ENCODE peak calls at places on chromosomes 7 and 10, in eight cellular contexts. One of them, this sample, is unnamed.

GRCh38 chr10:91347529-91347928 is 62.6 kb upstream of the HECTD2 start:
- DNase-seq in WTC11: no peak
- DNase-seq in RWPE1: no peak
- DNase-seq in adrenal gland: no peak
- DNase-seq in cardiac fibroblast: peak; percentile 58
- DNase-seq in neural crest cell: no peak
- DNase-seq in GM10248: no peak
- DNase-seq in IMR-90: peak; percentile 25
- DNase-seq in this sample: no peak

GRCh38 chr7:52838981-52839411 is 196.4 kb upstream of the POM121L12 start:
- DNase-seq in adrenal gland: no peak
- DNase-seq in GM10248: no peak
- DNase-seq in IMR-90: no peak
- DNase-seq in RWPE1: peak; percentile 3
- DNase-seq in neural crest cell: no peak
- DNase-seq in WTC11: no peak
- DNase-seq in cardiac fibroblast: peak; percentile 0
- DNase-seq in this sample: no peak

GRCh38 chr10:110577056-110577455 is 9.6 kb downstream of the SMC3 start:
- DNase-seq in RWPE1: no peak
- DNase-seq in neural crest cell: no peak
- DNase-seq in adrenal gland: no peak
- DNase-seq in IMR-90: peak; percentile 79
- DNase-seq in WTC11: no peak
- DNase-seq in GM10248: no peak
- DNase-seq in cardiac fibroblast: peak; percentile 68
- DNase-seq in this sample: no peak

GRCh38 chr10:95260397-95260881 is 30.4 kb downstream of the PDLIM1 start:
- DNase-seq in RWPE1: peak; percentile 67
- DNase-seq in IMR-90: peak; percentile 94
- DNase-seq in WTC11: no peak
- DNase-seq in cardiac fibroblast: peak; percentile 97
- DNase-seq in GM10248: peak; percentile 38
- DNase-seq in adrenal gland: no peak
- DNase-seq in neural crest cell: no peak
- DNase-seq in this sample: no peak

GRCh38 chr7:46859963-46860475 is 721.9 kb downstream of the TNS3 start:
- DNase-seq in GM10248: no peak
- DNase-seq in neural crest cell: no peak
- DNase-seq in WTC11: no peak
- DNase-seq in IMR-90: peak; percentile 74
- DNase-seq in adrenal gland: peak; percentile 16
- DNase-seq in cardiac fibroblast: peak; percentile 74
- DNase-seq in RWPE1: peak; percentile 34
- DNase-seq in this sample: no peak

GRCh38 chr10:15809450-15809849 is 50.9 kb downstream of the MINDY3 start:
- DNase-seq in adrenal gland: no peak
- DNase-seq in WTC11: no peak
- DNase-seq in neural crest cell: no peak
- DNase-seq in GM10248: no peak
- DNase-seq in IMR-90: no peak
- DNase-seq in cardiac fibroblast: no peak
- DNase-seq in RWPE1: no peak
- DNase-seq in this sample: no peak

GRCh38 chr10:42475168-42476098 is 162.9 kb downstream of the ZNF33B start:
- DNase-seq in neural crest cell: no peak
- DNase-seq in RWPE1: peak; percentile 8
- DNase-seq in GM10248: no peak
- DNase-seq in IMR-90: peak; percentile 16
- DNase-seq in cardiac fibroblast: peak; percentile 53
- DNase-seq in WTC11: peak; percentile 16
- DNase-seq in adrenal gland: no peak
- DNase-seq in this sample: no peak

GRCh38 chr7:158085741-158086695 is 501.6 kb downstream of the PTPRN2 start:
- DNase-seq in cardiac fibroblast: no peak
- DNase-seq in IMR-90: no peak
- DNase-seq in neural crest cell: no peak
- DNase-seq in adrenal gland: no peak
- DNase-seq in GM10248: no peak
- DNase-seq in RWPE1: no peak
- DNase-seq in WTC11: no peak
- DNase-seq in this sample: no peak

GRCh38 chr7:6360841-6361240 is 86.9 kb downstream of the DAGLB start:
- DNase-seq in cardiac fibroblast: no peak
- DNase-seq in IMR-90: peak; percentile 10
- DNase-seq in adrenal gland: no peak
- DNase-seq in neural crest cell: no peak
- DNase-seq in WTC11: no peak
- DNase-seq in RWPE1: no peak
- DNase-seq in GM10248: no peak
- DNase-seq in this sample: no peak

GRCh38 chr7:85806321-85806720 is 619.5 kb upstream of the SEMA3D start:
- DNase-seq in cardiac fibroblast: no peak
- DNase-seq in IMR-90: no peak
- DNase-seq in WTC11: no peak
- DNase-seq in adrenal gland: no peak
- DNase-seq in neural crest cell: no peak
- DNase-seq in RWPE1: no peak
- DNase-seq in GM10248: no peak
- DNase-seq in this sample: no peak
- TF ChIP-seq CTCF in cardiac fibroblast: no peak
- TF ChIP-seq CTCF in IMR-90: no peak
- TF ChIP-seq CTCF in WTC11: no peak
- TF ChIP-seq CTCF in adrenal gland: no peak
- TF ChIP-seq CTCF in neural crest cell: no peak
- TF ChIP-seq CTCF in RWPE1: no peak
- TF ChIP-seq CTCF in GM10248: no peak
- TF ChIP-seq CTCF in this sample: no peak

DNA sequence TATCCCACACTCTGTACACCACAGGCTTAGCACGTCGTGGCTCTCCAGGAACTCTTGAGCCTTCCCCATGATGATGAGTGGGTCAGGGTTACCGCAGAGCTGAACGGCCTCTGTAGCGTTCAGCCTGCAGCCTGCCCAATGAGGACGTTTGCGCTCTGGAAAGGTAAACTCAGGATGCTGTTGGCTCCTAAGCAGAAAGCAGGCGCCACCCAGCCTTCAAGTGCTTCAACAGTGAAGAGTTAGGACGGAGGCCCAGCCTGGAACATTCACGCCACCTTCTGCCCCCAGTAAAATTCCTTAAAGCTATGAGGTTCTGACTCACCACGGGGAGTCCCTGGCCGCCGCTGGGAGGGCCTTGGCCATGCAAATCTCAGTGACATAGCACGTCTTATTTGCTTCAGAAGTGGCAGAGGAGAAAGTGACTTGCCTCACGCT is 161.5 kb upstream of the SH2B2 start:
- DNase-seq in neural crest cell: no peak
- DNase-seq in cardiac fibroblast: peak; percentile 92
- DNase-seq in GM10248: peak; percentile 69
- DNase-seq in RWPE1: peak; percentile 49
- DNase-seq in WTC11: peak; percentile 74
- DNase-seq in adrenal gland: peak; percentile 90
- DNase-seq in IMR-90: peak; percentile 93
- DNase-seq in this sample: peak; percentile 35
- TF ChIP-seq CTCF in neural crest cell: no peak
- TF ChIP-seq CTCF in cardiac fibroblast: no peak
- TF ChIP-seq CTCF in GM10248: peak; percentile 24
- TF ChIP-seq CTCF in RWPE1: no peak
- TF ChIP-seq CTCF in WTC11: no peak
- TF ChIP-seq CTCF in adrenal gland: peak; percentile 11
- TF ChIP-seq CTCF in IMR-90: peak; percentile 49
- TF ChIP-seq CTCF in this sample: no peak

DNA sequence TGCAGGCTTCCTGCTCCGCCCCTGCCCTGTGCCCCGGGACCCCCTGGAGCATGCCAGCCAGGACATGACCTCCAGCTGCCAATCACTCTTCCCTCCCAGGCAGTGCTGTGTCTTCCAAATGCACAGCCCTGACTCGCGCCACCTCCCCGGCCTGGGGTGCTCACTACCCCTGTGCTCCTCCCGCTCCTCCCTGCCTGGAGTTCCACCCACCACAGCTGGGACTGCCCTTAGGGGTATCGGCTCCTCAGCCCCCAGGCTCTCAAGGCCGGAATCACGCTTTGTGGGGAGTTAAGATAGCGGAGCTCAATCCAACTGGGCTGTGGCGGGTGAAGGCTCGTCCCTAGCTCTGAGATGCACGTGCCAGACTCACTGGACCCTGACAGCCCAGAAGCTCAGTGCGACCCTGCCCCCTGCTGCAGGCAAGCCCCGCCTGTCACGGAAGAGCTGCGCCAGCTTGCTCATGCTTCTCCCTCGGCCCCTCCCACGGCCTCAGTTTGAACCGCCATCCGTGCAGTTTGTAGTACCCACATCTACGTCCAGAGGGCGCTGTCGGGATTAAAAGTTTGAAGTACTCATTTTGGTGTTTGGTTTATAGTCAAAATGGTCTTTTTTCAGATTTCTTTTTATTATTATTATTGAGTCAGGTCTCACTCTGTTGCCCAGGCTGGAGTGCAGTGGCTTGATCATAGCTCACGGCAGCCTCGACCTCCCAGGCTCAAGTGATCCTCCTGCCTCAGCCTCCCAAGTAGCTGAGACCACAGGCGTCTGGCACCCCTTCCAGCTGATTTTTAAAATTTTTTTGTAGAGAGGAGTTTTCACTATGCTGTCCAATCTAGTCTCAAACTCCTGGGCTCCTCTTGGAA is 142.5 kb upstream of the TCERG1L start:
- DNase-seq in IMR-90: no peak
- DNase-seq in GM10248: peak; percentile 56
- DNase-seq in neural crest cell: peak; percentile 96
- DNase-seq in adrenal gland: peak; percentile 84
- DNase-seq in RWPE1: peak; percentile 41
- DNase-seq in cardiac fibroblast: peak; percentile 14
- DNase-seq in WTC11: peak; percentile 81
- DNase-seq in this sample: peak; percentile 86
- TF ChIP-seq CTCF in IMR-90: peak; percentile 14
- TF ChIP-seq CTCF in GM10248: peak; percentile 57
- TF ChIP-seq CTCF in neural crest cell: peak; percentile 91
- TF ChIP-seq CTCF in adrenal gland: peak; percentile 95
- TF ChIP-seq CTCF in RWPE1: peak; percentile 36
- TF ChIP-seq CTCF in cardiac fibroblast: peak; percentile 41
- TF ChIP-seq CTCF in WTC11: peak; percentile 86
- TF ChIP-seq CTCF in this sample: peak; percentile 91

GRCh38 chr7:92763636-92764423 is 72.5 kb downstream of the CDK6 start:
- DNase-seq in adrenal gland: no peak
- DNase-seq in cardiac fibroblast: peak; percentile 80
- DNase-seq in IMR-90: peak; percentile 81
- DNase-seq in neural crest cell: no peak
- DNase-seq in WTC11: peak; percentile 54
- DNase-seq in GM10248: no peak
- DNase-seq in RWPE1: peak; percentile 89
- DNase-seq in this sample: no peak
- TF ChIP-seq CTCF in adrenal gland: no peak
- TF ChIP-seq CTCF in cardiac fibroblast: no peak
- TF ChIP-seq CTCF in IMR-90: no peak
- TF ChIP-seq CTCF in neural crest cell: no peak
- TF ChIP-seq CTCF in WTC11: no peak
- TF ChIP-seq CTCF in GM10248: no peak
- TF ChIP-seq CTCF in RWPE1: no peak
- TF ChIP-seq CTCF in this sample: no peak

GRCh38 chr10:125699562-125700143 is 16.7 kb upstream of the TEX36 start:
- DNase-seq in GM10248: no peak
- DNase-seq in neural crest cell: no peak
- DNase-seq in adrenal gland: no peak
- DNase-seq in IMR-90: no peak
- DNase-seq in WTC11: no peak
- DNase-seq in cardiac fibroblast: no peak
- DNase-seq in RWPE1: no peak
- DNase-seq in this sample: no peak

GRCh38 chr10:125692932-125693847 is 10.2 kb upstream of the TEX36 start:
- DNase-seq in neural crest cell: no peak
- DNase-seq in cardiac fibroblast: no peak
- DNase-seq in GM10248: no peak
- DNase-seq in RWPE1: no peak
- DNase-seq in IMR-90: peak; percentile 7
- DNase-seq in WTC11: no peak
- DNase-seq in adrenal gland: no peak
- DNase-seq in this sample: no peak

GRCh38 chr10:125694874-125695273 is 11.9 kb upstream of the TEX36 start:
- DNase-seq in IMR-90: peak; percentile 85
- DNase-seq in neural crest cell: no peak
- DNase-seq in RWPE1: peak; percentile 26
- DNase-seq in cardiac fibroblast: peak; percentile 56
- DNase-seq in GM10248: no peak
- DNase-seq in WTC11: no peak
- DNase-seq in adrenal gland: no peak
- DNase-seq in this sample: no peak

GRCh38 chr10:125700355-125700911 is 17.5 kb upstream of the TEX36 start:
- DNase-seq in IMR-90: peak; percentile 53
- DNase-seq in cardiac fibroblast: peak; percentile 49
- DNase-seq in adrenal gland: no peak
- DNase-seq in WTC11: no peak
- DNase-seq in GM10248: no peak
- DNase-seq in RWPE1: no peak
- DNase-seq in neural crest cell: no peak
- DNase-seq in this sample: no peak

GRCh38 chr10:125698599-125698998 is 15.6 kb upstream of the TEX36 start:
- DNase-seq in GM10248: no peak
- DNase-seq in cardiac fibroblast: no peak
- DNase-seq in adrenal gland: no peak
- DNase-seq in IMR-90: no peak
- DNase-seq in neural crest cell: no peak
- DNase-seq in RWPE1: no peak
- DNase-seq in WTC11: no peak
- DNase-seq in this sample: no peak
- TF ChIP-seq CTCF in GM10248: no peak
- TF ChIP-seq CTCF in cardiac fibroblast: no peak
- TF ChIP-seq CTCF in adrenal gland: no peak
- TF ChIP-seq CTCF in IMR-90: no peak
- TF ChIP-seq CTCF in neural crest cell: no peak
- TF ChIP-seq CTCF in RWPE1: no peak
- TF ChIP-seq CTCF in WTC11: no peak
- TF ChIP-seq CTCF in this sample: no peak